ENCODE peak calls at places on chromosomes 5 and 9, in six cellular contexts. W is PC-3, Q is GM23338, A is GM23248, N is PC-9, P is neural progenitor cell. F is an unnamed sample. For H3F3A, the result is how much of the 10 kb centered on the place peaks cover.

GRCh38 chr5:10653751-10654400 is 90.0 kb downstream of the ANKRD33B start:
- DNase-seq in W (no peak), Q (no peak), A (no peak), N (no peak), P (no peak), F (no peak)

GRCh38 chr5:180067986-180068385 is 3.6 kb downstream of the RNF130 start:
- DNase-seq in W (no peak), Q (no peak), A (no peak), N (no peak), P (peak), F (no peak)

GRCh38 chr9:124009835-124010226 is 1.7 kb upstream of the LHX2 start:
- DNase-seq in W (no peak), Q (no peak), A (no peak), N (no peak), P (no peak), F (no peak)

GRCh38 chr5:126542441-126542840 is 52.6 kb downstream of the ALDH7A1 start:
- DNase-seq in W (no peak), Q (no peak), A (no peak), N (no peak), P (no peak), F (peak)

GRCh38 chr5:147168578-147169327 is 66.1 kb upstream of the STK32A start:
- DNase-seq in W (no peak), Q (no peak), A (peak), N (no peak), P (no peak), F (peak)

GRCh38 chr9:108278341-108278740 is 577.4 kb downstream of the ACTL7B start:
- DNase-seq in W (peak), Q (no peak), A (no peak), N (no peak), P (no peak), F (no peak)

GRCh38 chr5:96761618-96762017 is 46.1 kb downstream of the ERAP1 start:
- DNase-seq in W (no peak), Q (no peak), A (no peak), N (no peak), P (no peak), F (no peak)

GRCh38 chr5:32190094-32190493 is 16.0 kb upstream of the GOLPH3 start:
- DNase-seq in W (no peak), Q (peak), A (peak), N (no peak), P (no peak), F (no peak)

GRCh38 chr5:139711067-139711851 is 63.1 kb downstream of the CXXC5 start:
- DNase-seq in W (peak), Q (peak), A (peak), N (peak), P (peak), F (peak)

GRCh38 chr9:80175286-80175906 is 603.6 kb downstream of the TLE4 start:
- DNase-seq in W (peak), Q (peak), A (peak), N (no peak), P (peak), F (peak)

GRCh38 chr9:126861707-126862460 is 1.4 kb downstream of the ZBTB34 start:
- DNase-seq in W (peak), Q (peak), A (peak), N (no peak), P (peak), F (no peak)

GRCh38 chr5:54756796-54757402 is 228.5 kb downstream of the ESM1 start:
- DNase-seq in W (no peak), Q (no peak), A (peak), N (no peak), P (no peak), F (no peak)

GRCh38 chr9:18072967-18073366 is 401.0 kb upstream of the ADAMTSL1 start:
- DNase-seq in W (no peak), Q (no peak), A (no peak), N (no peak), P (no peak), F (no peak)

GRCh38 chr9:128685636-128686489 is 3.2 kb upstream of the SET start:
- DNase-seq in W (no peak), Q (no peak), A (no peak), N (no peak), P (no peak), F (peak)

GRCh38 chr5:76819851-76820280 is 1.0 kb downstream of the F2RL1 start:
- DNase-seq in W (no peak), Q (peak), A (no peak), N (no peak), P (peak), F (no peak)

GRCh38 chr5:120942551-120942950 is 478.5 kb downstream of the PRR16 start:
- DNase-seq in W (no peak), Q (peak), A (peak), N (no peak), P (no peak), F (no peak)

GRCh38 chr9:36092509-36093215 is 43.9 kb upstream of the GLIPR2 start:
- DNase-seq in W (no peak), Q (peak), A (no peak), N (no peak), P (no peak), F (peak)

GRCh38 chr5:3778000-3778570 is 182.5 kb downstream of the IRX1 start:
- DNase-seq in W (no peak), Q (no peak), A (no peak), N (no peak), P (no peak), F (no peak)

GRCh38 chr5:6593148-6594016 is 39.5 kb downstream of the NSUN2 start:
- DNase-seq in W (no peak), Q (no peak), A (no peak), N (no peak), P (no peak), F (no peak)

GRCh38 chr5:75600535-75600934 is 10.7 kb upstream of the ANKDD1B start:
- DNase-seq in W (no peak), Q (no peak), A (no peak), N (no peak), P (no peak), F (no peak)

GRCh38 chr9:26181836-26182235 is 503.6 kb upstream of the TUSC1 start:
- DNase-seq in W (peak), Q (no peak), A (no peak), N (peak), P (no peak), F (no peak)

DNA sequence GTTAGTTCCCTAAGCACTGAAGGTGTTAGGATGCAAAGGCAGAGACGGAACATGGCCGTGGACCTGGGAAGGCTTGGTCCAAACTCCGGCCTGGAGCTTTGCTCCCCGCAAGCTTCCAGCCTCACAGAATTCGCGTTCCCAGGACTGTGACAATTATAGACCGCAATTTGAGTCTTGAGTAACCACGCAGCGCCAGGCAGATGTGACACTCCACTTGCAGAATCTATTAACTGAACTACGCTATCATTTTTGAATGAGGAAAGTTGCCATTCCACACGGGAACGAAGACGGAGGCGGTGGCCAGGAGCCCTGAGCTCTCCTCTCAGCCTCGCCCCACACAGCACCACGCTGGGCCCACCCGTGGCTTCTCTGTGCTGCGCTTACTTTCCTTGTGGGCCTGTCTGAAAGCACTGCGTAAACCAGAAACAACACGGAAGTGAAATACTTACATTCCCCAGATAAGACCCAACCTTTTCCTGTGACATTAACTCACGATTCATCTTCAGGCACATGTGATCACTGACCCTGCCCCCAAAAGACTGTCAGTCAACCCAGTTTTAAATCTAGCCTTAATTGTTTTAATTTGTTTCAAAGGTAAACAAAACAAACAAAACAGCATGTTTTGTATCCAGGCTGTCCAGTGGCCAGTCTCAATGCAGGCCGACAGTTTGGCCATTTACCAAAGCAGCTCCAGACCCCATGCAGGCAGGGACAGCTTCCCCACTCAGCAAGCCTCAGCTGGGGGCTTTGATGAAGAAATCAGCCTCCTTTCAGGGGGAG is 16.1 kb upstream of the COL5A1 start:
- DNase-seq in W (peak), Q (no peak), A (peak), N (no peak), P (no peak), F (no peak)
- H3K27ac ChIP-seq in W (peak), Q (no peak), A (peak), N (peak), P (no peak), F (no peak)

GRCh38 chr5:43623048-43623447 is 20.1 kb downstream of the NNT start:
- DNase-seq in W (no peak), Q (no peak), A (no peak), N (no peak), P (no peak), F (no peak)
- H3F3A ChIP-seq in W (under half), Q (under half), A (under half), N (under half), P (under half), F (under half)

GRCh38 chr9:34957492-34958410 is at the start of gene PHF24:
- DNase-seq in W (no peak), Q (peak), A (peak), N (no peak), P (peak), F (peak)
- TF ChIP-seq EZH2 in W (no peak), Q (no peak), A (peak), N (no peak), P (peak), F (no peak)

GRCh38 chr5:89327621-89328020 is 444.6 kb upstream of the MEF2C start:
- DNase-seq in W (no peak), Q (no peak), A (no peak), N (no peak), P (no peak), F (no peak)
- H3K27ac ChIP-seq in W (no peak), Q (no peak), A (no peak), N (no peak), P (no peak), F (no peak)

DNA sequence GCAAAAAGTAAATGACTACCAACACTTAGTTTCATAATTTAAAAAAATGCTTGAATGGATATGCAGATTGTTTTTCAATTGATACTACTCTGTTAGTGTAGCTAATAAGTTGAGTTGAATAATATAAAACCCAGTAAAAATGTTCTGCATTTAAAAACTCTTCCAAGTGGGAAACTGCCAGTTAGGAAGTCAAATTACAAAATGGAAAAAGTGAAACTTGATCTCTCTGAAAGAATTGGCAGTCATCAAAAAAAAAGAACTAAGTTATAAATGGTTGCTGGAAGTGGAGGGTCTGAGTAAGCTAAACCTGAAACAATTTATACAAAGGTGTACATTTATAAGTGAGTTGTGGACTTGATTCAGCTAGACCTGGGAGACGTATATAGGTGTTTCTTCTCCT is 52.4 kb downstream of the VCAN start:
- DNase-seq in W (no peak), Q (no peak), A (no peak), N (no peak), P (no peak), F (no peak)
- H3F3A ChIP-seq in W (under half), Q (under half), A (under half), N (under half), P (under half), F (under half)

GRCh38 chr9:137079401-137079787 is 2.1 kb downstream of the UAP1L1 start:
- DNase-seq in W (no peak), Q (no peak), A (no peak), N (no peak), P (no peak), F (no peak)

GRCh38 chr9:137078701-137079400 is 1.5 kb downstream of the UAP1L1 start:
- DNase-seq in W (no peak), Q (peak), A (no peak), N (no peak), P (peak), F (no peak)

GRCh38 chr9:137076636-137077009 is 694 bp upstream of the UAP1L1 start:
- DNase-seq in W (no peak), Q (peak), A (no peak), N (no peak), P (no peak), F (no peak)

GRCh38 chr9:137077010-137077747 is at the start of gene UAP1L1:
- DNase-seq in W (peak), Q (peak), A (peak), N (peak), P (peak), F (peak)

DNA sequence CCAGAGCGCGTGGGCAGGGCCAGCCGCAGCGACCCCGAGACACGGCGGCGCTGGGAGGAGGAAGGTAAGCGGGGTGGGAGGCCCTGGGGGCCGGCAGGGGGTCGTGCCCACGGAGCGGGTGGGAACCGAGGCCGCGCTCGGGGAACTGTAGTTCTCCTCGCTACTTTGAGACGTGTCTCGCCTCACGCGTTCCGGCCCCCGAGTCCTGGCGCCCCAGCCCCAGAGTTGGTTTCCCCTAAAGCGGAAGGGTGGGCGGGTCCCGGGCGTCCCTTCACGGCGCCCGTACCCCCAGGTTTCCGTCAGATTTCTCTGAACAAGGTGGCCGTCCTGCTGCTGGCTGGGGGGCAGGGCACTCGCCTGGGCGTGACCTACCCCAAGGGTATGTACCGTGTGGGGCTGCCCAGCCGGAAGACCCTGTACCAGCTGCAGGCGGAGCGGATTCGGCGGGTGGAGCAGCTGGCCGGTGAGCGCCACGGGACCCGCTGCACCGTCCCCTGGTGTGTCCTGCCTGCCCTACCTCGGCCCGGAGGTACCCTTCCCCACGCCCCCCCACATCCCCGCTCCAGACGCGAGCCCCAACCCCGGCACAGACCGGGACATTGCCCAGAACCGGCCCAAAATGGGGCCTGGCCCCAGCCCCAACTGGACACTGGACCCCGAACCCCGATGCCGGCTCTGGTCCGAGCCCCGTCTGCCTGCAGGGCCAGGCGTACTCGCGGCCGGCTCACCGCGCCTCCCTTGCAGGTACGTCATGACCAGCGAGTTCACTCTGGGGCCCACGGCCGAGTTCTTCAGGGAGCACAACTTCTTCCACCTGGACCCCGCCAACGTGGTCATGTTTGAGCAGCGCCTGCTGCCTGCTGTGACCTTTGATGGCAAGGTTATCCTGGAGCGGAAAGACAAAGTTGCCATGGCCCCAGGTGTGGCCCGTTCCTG is 709 bp downstream of the UAP1L1 start:
- DNase-seq in W (no peak), Q (no peak), A (peak), N (no peak), P (peak), F (peak)
- TF ChIP-seq EZH2 in W (no peak), Q (no peak), A (no peak), N (no peak), P (peak), F (no peak)